ENCODE peak calls at places on chromosomes 6 and 20, in five cellular contexts. I, E, O, R and G are unnamed samples.

GRCh38 chr6:124590001-124590400 is 372.2 kb upstream of the RNF217 start:
- DNase-seq in I (no peak), E (no peak), O (no peak), R (no peak), G (no peak)

GRCh38 chr20:31675828-31676533 is 38.3 kb downstream of the COX4I2 start:
- DNase-seq in I (no peak), E (no peak), O (peak; percentile 20), R (no peak), G (no peak)

GRCh38 chr6:49118475-49118874 is 344.6 kb downstream of the MMUT start:
- DNase-seq in I (no peak), E (no peak), O (no peak), R (no peak), G (no peak)

GRCh38 chr20:1897965-1898464 is 2.8 kb downstream of the SIRPA start:
- DNase-seq in I (no peak), E (no peak), O (peak; percentile 69), R (no peak), G (peak; percentile 61)

GRCh38 chr6:25875563-25875905 is 1.5 kb upstream of the SLC17A3 start:
- DNase-seq in I (no peak), E (no peak), O (no peak), R (no peak), G (no peak)

GRCh38 chr20:16576219-16576618 is 3.0 kb upstream of the KIF16B start:
- DNase-seq in I (no peak), E (no peak), O (no peak), R (no peak), G (no peak)

GRCh38 chr6:87261534-87261933 is 60.9 kb upstream of the SMIM8 start:
- DNase-seq in I (no peak), E (no peak), O (no peak), R (no peak), G (no peak)

GRCh38 chr6:15364401-15365037 is 118.7 kb downstream of the JARID2 start:
- DNase-seq in I (no peak), E (no peak), O (no peak), R (no peak), G (no peak)

GRCh38 chr6:108983151-108983550 is 111.5 kb downstream of the SESN1 start:
- DNase-seq in I (no peak), E (no peak), O (no peak), R (no peak), G (no peak)

GRCh38 chr6:166632731-166633130 is 5.7 kb upstream of the RPS6KA2 start:
- DNase-seq in I (no peak), E (no peak), O (no peak), R (no peak), G (peak; percentile 3)

GRCh38 chr20:16201191-16201590 is 372.1 kb downstream of the KIF16B start:
- DNase-seq in I (no peak), E (no peak), O (no peak), R (no peak), G (no peak)

GRCh38 chr6:153814136-153814535 is 224.9 kb upstream of the OPRM1 start:
- DNase-seq in I (no peak), E (no peak), O (no peak), R (no peak), G (no peak)

GRCh38 chr6:123316733-123317323 is 319.9 kb downstream of the TRDN start:
- DNase-seq in I (peak; percentile 20), E (no peak), O (peak; percentile 39), R (no peak), G (no peak)

GRCh38 chr20:58852559-58853271 is at the start of gene GNAS:
- DNase-seq in I (no peak), E (peak; percentile 69), O (peak; percentile 77), R (peak; percentile 31), G (no peak)

GRCh38 chr6:117938324-117938995 is 31.4 kb downstream of the SLC35F1 start:
- DNase-seq in I (no peak), E (no peak), O (no peak), R (no peak), G (no peak)

GRCh38 chr6:71294121-71294523 is 5.5 kb downstream of the OGFRL1 start:
- DNase-seq in I (no peak), E (no peak), O (peak; percentile 89), R (no peak), G (no peak)

GRCh38 chr6:73394577-73395354 is at the start of gene DDX43:
- DNase-seq in I (peak; percentile 98), E (peak; percentile 79), O (peak; percentile 58), R (peak; percentile 64), G (peak; percentile 69)

GRCh38 chr20:10137032-10137431 is 81.6 kb upstream of the SNAP25 start:
- DNase-seq in I (no peak), E (no peak), O (no peak), R (no peak), G (no peak)

GRCh38 chr20:25706793-25707192 is 10.1 kb upstream of the ZNF337 start:
- DNase-seq in I (no peak), E (no peak), O (no peak), R (no peak), G (no peak)

GRCh38 chr6:148831064-148831463 is 84.2 kb downstream of the UST start:
- DNase-seq in I (no peak), E (no peak), O (peak; percentile 33), R (no peak), G (no peak)

GRCh38 chr6:122198922-122199321 is 200.5 kb upstream of the HSF2 start:
- DNase-seq in I (no peak), E (no peak), O (no peak), R (no peak), G (no peak)

GRCh38 chr6:69865126-69865525 is 1.2 kb upstream of the COL19A1 start:
- DNase-seq in I (no peak), E (no peak), O (peak; percentile 81), R (peak; percentile 15), G (no peak)

GRCh38 chr20:17634666-17635319 is 47.2 kb downstream of the RRBP1 start:
- DNase-seq in I (no peak), E (no peak), O (no peak), R (no peak), G (peak; percentile 85)

GRCh38 chr6:14001329-14002012 is 76.7 kb downstream of the RNF182 start:
- DNase-seq in I (peak; percentile 67), E (no peak), O (peak; percentile 99), R (no peak), G (no peak)

GRCh38 chr6:98880486-98880885 is 46.1 kb downstream of the POU3F2 start:
- DNase-seq in I (no peak), E (no peak), O (no peak), R (no peak), G (no peak)

GRCh38 chr6:2204272-2204671 is 41.1 kb downstream of the GMDS start:
- DNase-seq in I (no peak), E (no peak), O (no peak), R (no peak), G (no peak)

GRCh38 chr6:41051873-41052272 is 1.1 kb upstream of the APOBEC2 start:
- DNase-seq in I (no peak), E (no peak), O (no peak), R (no peak), G (no peak)
- H3K4me3 ChIP-seq in I (no peak overlapping the region), E (no peak overlapping the region), O (no peak overlapping the region), R (no peak overlapping the region), G (no peak overlapping the region)

GRCh38 chr6:43026365-43026764 is 4.9 kb downstream of the RRP36 start:
- DNase-seq in I (no peak), E (no peak), O (no peak), R (no peak), G (no peak)
- H3K27ac ChIP-seq in I (no peak overlapping the region), E (no peak overlapping the region), O (no peak overlapping the region), R (no peak overlapping the region), G (no peak overlapping the region)

GRCh38 chr6:158648682-158649131 is 1.1 kb upstream of the SYTL3 start:
- DNase-seq in I (no peak), E (no peak), O (peak; percentile 98), R (no peak), G (no peak)
- H3K4me3 ChIP-seq in I (no peak overlapping the region), E (no peak overlapping the region), O (peak overlapping the region; percentile 43), R (no peak overlapping the region), G (no peak overlapping the region)

DNA sequence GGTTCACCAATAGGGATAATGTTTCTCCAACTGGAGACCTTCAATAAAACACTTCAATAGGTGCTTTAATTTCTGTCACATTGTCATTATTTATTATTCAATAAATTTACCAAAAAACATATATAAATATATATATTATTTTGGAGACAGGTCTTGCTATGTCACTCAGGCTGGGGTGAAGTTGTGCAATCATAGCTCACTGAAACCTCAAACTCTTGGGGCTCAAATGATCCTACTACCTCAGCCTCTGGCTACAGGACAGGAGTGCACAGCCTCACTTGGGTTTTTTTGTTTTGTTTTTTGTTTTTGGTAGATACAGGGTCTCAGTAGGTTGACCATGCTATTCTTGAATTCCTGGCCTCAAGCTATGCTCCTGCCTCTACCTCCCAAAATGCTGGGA is 9.9 kb downstream of the SMLR1 start:
- DNase-seq in I (no peak), E (no peak), O (no peak), R (no peak), G (no peak)
- H3K27ac ChIP-seq in I (no peak overlapping the region), E (no peak overlapping the region), O (no peak overlapping the region), R (no peak overlapping the region), G (no peak overlapping the region)

GRCh38 chr6:163568275-163568674 is 153.8 kb downstream of the QKI start:
- DNase-seq in I (no peak), E (no peak), O (no peak), R (no peak), G (no peak)
- H3K4me3 ChIP-seq in I (no peak overlapping the region), E (no peak overlapping the region), O (no peak overlapping the region), R (no peak overlapping the region), G (no peak overlapping the region)

GRCh38 chr6:170297577-170298330 is 6.9 kb upstream of the DLL1 start:
- DNase-seq in I (no peak), E (no peak), O (no peak), R (no peak), G (no peak)

GRCh38 chr6:170296746-170297576 is 6.1 kb upstream of the DLL1 start:
- DNase-seq in I (no peak), E (no peak), O (no peak), R (no peak), G (peak; percentile 56)

GRCh38 chr6:170294813-170295518 is 4.1 kb upstream of the DLL1 start:
- DNase-seq in I (no peak), E (no peak), O (no peak), R (no peak), G (no peak)

GRCh38 chr6:170295519-170296422 is 4.9 kb upstream of the DLL1 start:
- DNase-seq in I (no peak), E (peak; percentile 42), O (peak; percentile 59), R (no peak), G (peak; percentile 65)

DNA sequence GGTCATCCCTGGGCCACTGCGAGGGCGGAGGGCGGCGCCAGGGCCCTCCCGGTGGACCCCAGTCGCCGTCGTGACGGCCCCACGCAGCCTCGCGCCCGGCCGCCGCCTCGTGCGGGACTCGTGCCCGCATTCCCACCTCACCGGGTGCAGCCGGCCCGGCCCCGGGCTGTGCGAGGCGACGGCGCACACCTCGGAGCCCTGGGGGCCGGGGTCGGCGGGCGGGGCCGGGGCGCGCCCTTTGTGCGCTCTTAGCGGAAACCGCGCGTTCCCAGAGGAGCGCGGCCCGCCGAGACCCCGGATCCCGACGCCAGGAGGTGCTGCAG is 5.5 kb upstream of the DLL1 start:
- DNase-seq in I (no peak), E (peak; percentile 8), O (no peak), R (no peak), G (no peak)
- H3K27ac ChIP-seq in I (no peak overlapping the region), E (no peak overlapping the region), O (no peak overlapping the region), R (no peak overlapping the region), G (no peak overlapping the region)